ENCODE peak calls at places on chromosomes 2 and 18, in nine cellular contexts. X, K, L, E, P, F, O, Q and W are unnamed samples.

GRCh38 chr2:168583064-168583709 is 127.1 kb downstream of the CERS6 start:
- DNase-seq in E (no peak), Q (no peak), O (no peak), P (no peak), X (no peak), L (no peak), K (no peak), F (no peak), W (no peak)

GRCh38 chr2:40101076-40101688 is 322.1 kb upstream of the THUMPD2 start:
- DNase-seq in Q (peak; percentile 74), P (no peak), K (no peak), F (no peak), E (no peak), O (no peak), X (no peak), L (no peak), W (no peak)

GRCh38 chr2:197596751-197597150 is 78.6 kb downstream of the RFTN2 start:
- DNase-seq in Q (no peak), F (no peak), E (no peak), P (no peak), X (no peak), K (no peak), L (no peak), O (no peak), W (no peak)

GRCh38 chr2:23221236-23221635 is 163.7 kb upstream of the KLHL29 start:
- DNase-seq in L (no peak), F (no peak), E (no peak), X (no peak), P (no peak), K (no peak), O (no peak), Q (no peak), W (no peak)

GRCh38 chr2:170408461-170409163 is 230.7 kb downstream of the MYO3B start:
- DNase-seq in K (no peak), X (no peak), L (peak; percentile 49), Q (no peak), E (no peak), P (no peak), F (no peak), O (no peak), W (no peak)

GRCh38 chr2:65443509-65444200 is 11.3 kb upstream of the SPRED2 start:
- DNase-seq in X (no peak), F (no peak), K (no peak), L (no peak), Q (no peak), E (no peak), O (no peak), P (no peak), W (no peak)

GRCh38 chr2:65991332-65991731 is 443.6 kb upstream of the MEIS1 start:
- DNase-seq in Q (no peak), F (peak; percentile 5), L (no peak), K (no peak), O (peak; percentile 38), E (peak; percentile 25), X (no peak), P (no peak), W (no peak)

GRCh38 chr2:241686649-241687425 is at the start of gene DTYMK:
- DNase-seq in F (peak; percentile 98), E (peak; percentile 95), L (peak; percentile 94), P (peak; percentile 91), Q (peak; percentile 86), K (peak; percentile 94), X (peak; percentile 97), O (peak; percentile 96), W (peak; percentile 96)

GRCh38 chr18:47545613-47546012 is 294.2 kb upstream of the SKOR2 start:
- DNase-seq in P (no peak), X (no peak), K (no peak), F (peak; percentile 68), Q (no peak), L (peak; percentile 68), E (no peak), O (no peak), W (no peak)

GRCh38 chr18:26696318-26696717 is 148.0 kb upstream of the KCTD1 start:
- DNase-seq in X (peak; percentile 17), Q (no peak), E (no peak), F (no peak), O (no peak), L (no peak), K (no peak), P (no peak), W (no peak)

GRCh38 chr2:11099122-11100065 is 55.9 kb upstream of the SLC66A3 start:
- DNase-seq in Q (no peak), E (no peak), F (no peak), L (no peak), X (peak; percentile 9), P (no peak), O (no peak), K (no peak), W (no peak)

DNA sequence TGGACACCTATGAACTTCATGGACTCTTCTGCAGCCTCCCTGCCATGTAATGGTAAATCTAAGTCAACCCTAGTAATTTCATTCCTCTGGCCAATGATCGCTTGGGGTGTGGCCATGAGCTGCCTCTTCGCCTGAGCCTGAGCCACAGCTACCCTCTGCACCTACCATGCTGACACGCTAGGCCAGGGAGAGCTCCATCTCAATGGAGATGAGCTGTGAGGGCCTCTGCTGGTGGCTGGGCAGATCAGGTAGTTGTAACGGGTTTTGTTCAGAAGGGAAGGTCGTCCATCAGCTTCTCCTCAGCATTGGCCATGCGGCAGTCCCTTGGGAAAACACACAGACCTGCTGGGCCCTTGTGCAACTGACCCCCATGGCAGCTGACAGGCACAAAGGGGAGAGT is 24.4 kb downstream of the MPHOSPH10 start:
- DNase-seq in F (peak; percentile 57), P (no peak), K (no peak), E (no peak), L (peak; percentile 77), X (no peak), O (no peak), Q (no peak), W (peak; percentile 28)
- TF ChIP-seq CTCF in F (peak; percentile 37), P (peak; percentile 13), K (peak; percentile 16), E (no peak), L (peak; percentile 58), X (no peak), O (no peak), Q (peak; percentile 9), W (no peak)

DNA sequence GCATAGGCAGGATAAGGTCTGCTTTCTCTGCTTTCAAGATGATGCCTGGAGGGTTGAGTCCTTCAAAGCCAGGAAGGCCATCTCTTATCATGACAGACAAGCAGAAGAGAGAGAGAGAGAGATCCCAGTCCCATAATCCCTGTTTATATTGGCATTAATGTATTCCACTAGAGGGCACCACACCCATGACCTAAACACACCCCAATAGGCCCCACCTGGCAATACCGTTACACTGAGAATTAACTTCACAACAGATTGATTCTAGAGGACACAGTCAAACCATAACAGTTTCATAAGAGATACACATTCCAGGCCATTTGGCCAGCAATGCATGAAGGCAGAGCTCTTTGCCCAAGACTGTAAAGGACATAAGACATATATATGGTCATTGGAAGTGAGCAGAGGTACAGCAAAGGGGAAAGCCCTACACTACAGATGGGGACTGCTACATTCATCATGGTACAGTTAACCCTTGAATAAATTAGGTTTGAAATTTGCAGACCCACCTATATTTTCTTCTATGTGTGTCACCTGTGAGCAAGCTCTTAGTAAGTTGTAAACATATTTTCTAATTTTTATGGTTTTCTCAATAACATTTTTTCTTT is 1516.1 kb downstream of the RPIA start:
- DNase-seq in Q (no peak), P (no peak), L (no peak), K (no peak), F (peak; percentile 75), E (no peak), X (no peak), O (no peak), W (no peak)
- TF ChIP-seq CTCF in Q (no peak), P (peak; percentile 40), L (peak; percentile 52), K (peak; percentile 58), F (peak; percentile 68), E (no peak), X (no peak), O (peak; percentile 16), W (peak; percentile 21)

GRCh38 chr2:19377717-19378116 is 19.3 kb upstream of the OSR1 start:
- DNase-seq in Q (no peak), K (no peak), P (no peak), F (peak; percentile 45), O (no peak), E (no peak), L (no peak), X (no peak), W (no peak)
- TF ChIP-seq CTCF in Q (no peak), K (no peak), P (peak; percentile 16), F (peak; percentile 61), O (no peak), E (no peak), L (peak; percentile 57), X (no peak), W (no peak)

GRCh38 chr2:196239622-196240587 is 68.5 kb upstream of the STK17B start:
- DNase-seq in E (peak; percentile 42), F (peak; percentile 18), Q (no peak), K (no peak), O (peak; percentile 59), L (no peak), P (no peak), X (peak; percentile 39), W (no peak)
- TF ChIP-seq CTCF in E (no peak), F (no peak), Q (no peak), K (no peak), O (no peak), L (no peak), P (no peak), X (no peak), W (no peak)

DNA sequence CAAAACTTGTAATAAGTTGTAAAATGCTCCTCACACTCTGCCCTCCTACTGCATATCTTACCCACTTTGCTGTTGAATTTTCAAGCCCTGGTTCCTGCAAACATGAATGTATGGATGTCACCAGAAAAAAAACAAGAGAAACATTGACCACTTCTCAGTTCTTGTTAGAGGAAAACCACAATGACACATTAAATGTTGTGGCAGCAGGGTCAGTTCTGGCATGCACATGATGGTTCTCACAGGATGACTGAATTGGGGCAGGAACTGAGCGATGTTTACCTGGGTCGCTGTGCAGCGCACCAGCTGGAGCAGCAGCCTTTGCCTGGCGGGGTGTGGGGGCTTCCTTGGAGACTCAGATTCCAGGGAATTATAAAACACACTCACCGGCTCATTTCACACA is 14.0 kb upstream of the PRKCE start:
- DNase-seq in K (no peak), X (no peak), E (no peak), P (no peak), O (no peak), F (no peak), Q (no peak), L (no peak), W (no peak)
- TF ChIP-seq CTCF in K (no peak), X (no peak), E (no peak), P (no peak), O (no peak), F (no peak), Q (no peak), L (no peak), W (no peak)